ENCODE peak calls at places on chromosome 18, in four cellular contexts. T is SK-N-SH, Q is neural progenitor cell, N is body of pancreas. V is an unnamed sample.

GRCh38 chr18:9968081-9968848 is 54.4 kb downstream of the VAPA start:
- DNase-seq in N (no peak), Q (no peak), T (no peak), V (no peak)

GRCh38 chr18:79108520-79109215 is 39.5 kb downstream of the ATP9B start:
- DNase-seq in Q (no peak), N (no peak), T (no peak), V (no peak)

GRCh38 chr18:45806226-45806625 is 19.2 kb upstream of the SIGLEC15 start:
- DNase-seq in Q (no peak), T (no peak), N (no peak), V (no peak)

GRCh38 chr18:62939433-62939832 is 224.1 kb downstream of the PHLPP1 start:
- DNase-seq in Q (no peak), T (no peak), N (no peak), V (peak; percentile 13)

GRCh38 chr18:48927286-48928080 is 23.3 kb downstream of the SMAD7 start:
- DNase-seq in N (no peak), Q (no peak), T (no peak), V (no peak)

GRCh38 chr18:63109789-63110188 is 209.8 kb downstream of the BCL2 start:
- DNase-seq in N (no peak), T (no peak), Q (no peak), V (no peak)

GRCh38 chr18:77002496-77002895 is 130.1 kb downstream of the MBP start:
- DNase-seq in N (no peak), Q (no peak), T (no peak), V (no peak)

GRCh38 chr18:8519102-8519501 is 90.1 kb upstream of the RAB12 start:
- DNase-seq in Q (no peak), T (no peak), N (no peak), V (no peak)

GRCh38 chr18:37598966-37599896 is 33.6 kb upstream of the CELF4 start:
- DNase-seq in N (no peak), T (no peak), Q (no peak), V (no peak)

GRCh38 chr18:65768379-65768778 is 17.6 kb downstream of the CDH7 start:
- DNase-seq in Q (no peak), N (no peak), T (no peak), V (no peak)

GRCh38 chr18:68699043-68699442 is 15.9 kb downstream of the TMX3 start:
- DNase-seq in Q (no peak), T (no peak), N (no peak), V (no peak)

GRCh38 chr18:22683196-22683676 is 249.9 kb upstream of the RBBP8 start:
- DNase-seq in Q (no peak), T (no peak), N (peak; percentile 80), V (no peak)

GRCh38 chr18:2441544-2441943 is 129.8 kb downstream of the METTL4 start:
- DNase-seq in T (no peak), Q (no peak), N (no peak), V (no peak)

GRCh38 chr18:56891116-56891515 is 240.0 kb downstream of the WDR7 start:
- DNase-seq in N (no peak), T (no peak), Q (no peak), V (no peak)

GRCh38 chr18:13696961-13697360 is 29.4 kb downstream of the FAM210A start:
- DNase-seq in Q (no peak), T (no peak), N (no peak), V (no peak)

GRCh38 chr18:63445067-63445466 is 22.8 kb upstream of the VPS4B start:
- DNase-seq in Q (no peak), N (no peak), T (no peak), V (no peak)

GRCh38 chr18:63260075-63260754 is 59.4 kb downstream of the BCL2 start:
- DNase-seq in N (no peak), Q (no peak), T (no peak), V (no peak)

GRCh38 chr18:63272638-63273037 is 46.9 kb downstream of the BCL2 start:
- DNase-seq in T (peak; percentile 50), Q (no peak), N (no peak), V (no peak)

GRCh38 chr18:21064347-21064746 is 47.3 kb downstream of the ROCK1 start:
- DNase-seq in N (no peak), T (no peak), Q (no peak), V (no peak)

GRCh38 chr18:13813271-13813849 is 10.6 kb upstream of the MC5R start:
- DNase-seq in Q (peak; percentile 78), N (peak; percentile 71), T (peak; percentile 77), V (peak; percentile 64)

GRCh38 chr18:44748582-44748981 is 67.9 kb downstream of the SETBP1 start:
- DNase-seq in T (no peak), N (no peak), Q (no peak), V (no peak)

GRCh38 chr18:48109961-48110493 is 179.6 kb upstream of the SMAD2 start:
- DNase-seq in N (no peak), T (no peak), Q (no peak), V (no peak)

GRCh38 chr18:38545071-38545470 is 979.5 kb upstream of the CELF4 start:
- DNase-seq in N (no peak), Q (peak; percentile 37), T (no peak), V (no peak)

GRCh38 chr18:11308499-11308898 is 159.1 kb upstream of the PIEZO2 start:
- DNase-seq in Q (no peak), N (no peak), T (no peak), V (no peak)

GRCh38 chr18:64119916-64120315 is 29.0 kb downstream of the LINC00305 start:
- DNase-seq in Q (no peak), T (no peak), N (no peak), V (peak; percentile 3)

GRCh38 chr18:28541941-28542340 is 365.0 kb upstream of the CDH2 start:
- DNase-seq in Q (no peak), T (peak; percentile 8), N (no peak), V (no peak)

GRCh38 chr18:58213931-58214431 is 170.0 kb downstream of the NEDD4L start:
- DNase-seq in Q (no peak), N (no peak), T (no peak), V (no peak)

GRCh38 chr18:63297678-63298392 is 21.7 kb downstream of the BCL2 start:
- DNase-seq in N (no peak), T (no peak), Q (no peak), V (no peak)

GRCh38 chr18:9362869-9363268 is 28.3 kb downstream of the TWSG1 start:
- DNase-seq in T (no peak), N (no peak), Q (no peak), V (no peak)

GRCh38 chr18:45896991-45897390 is 70.1 kb downstream of the EPG5 start:
- DNase-seq in N (no peak), Q (no peak), T (no peak), V (no peak)

GRCh38 chr18:57149031-57149430 is 2.1 kb downstream of the BOD1L2 start:
- DNase-seq in T (no peak), Q (peak; percentile 51), N (no peak), V (no peak)

GRCh38 chr18:48926420-48926857 is 24.3 kb downstream of the SMAD7 start:
- DNase-seq in T (no peak), Q (no peak), N (no peak), V (no peak)

GRCh38 chr18:23951206-23951605 is 63.3 kb upstream of the TTC39C start:
- DNase-seq in T (no peak), N (no peak), Q (no peak), V (no peak)

DNA sequence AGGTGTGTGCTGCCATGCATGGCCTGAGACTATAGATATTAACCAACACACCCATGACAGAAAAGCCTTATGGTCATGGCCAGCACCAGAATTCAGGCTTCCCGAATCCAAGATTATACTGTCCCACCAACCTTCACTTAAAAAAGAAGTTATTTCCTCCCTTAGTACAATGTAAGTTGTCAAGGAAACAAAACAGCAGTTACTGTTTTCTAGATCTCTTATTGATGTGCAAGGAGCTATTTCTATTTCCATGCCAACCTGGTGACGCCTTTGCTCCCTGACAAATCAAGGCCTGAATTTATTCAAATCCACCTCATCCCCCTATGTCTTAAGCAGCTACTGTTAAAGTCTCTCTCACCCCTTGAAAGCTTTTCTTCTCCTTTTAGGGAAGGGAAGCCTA is 249.3 kb downstream of the ZNF521 start:
- DNase-seq in N (no peak), T (no peak), Q (no peak), V (no peak)
- H3K27ac ChIP-seq in N (no peak overlapping the region), T (no peak overlapping the region), Q (no peak overlapping the region), V (no peak overlapping the region)

GRCh38 chr18:42275138-42275535 is 320.1 kb downstream of the PIK3C3 start:
- DNase-seq in Q (peak; percentile 56), T (no peak), N (no peak), V (no peak)

GRCh38 chr18:42271656-42272355 is 316.8 kb downstream of the PIK3C3 start:
- DNase-seq in T (no peak), N (no peak), Q (no peak), V (no peak)

GRCh38 chr18:42268793-42269192 is 313.8 kb downstream of the PIK3C3 start:
- DNase-seq in N (no peak), Q (no peak), T (no peak), V (no peak)

GRCh38 chr18:42275949-42276730 is 321.1 kb downstream of the PIK3C3 start:
- DNase-seq in Q (no peak), T (no peak), N (no peak), V (no peak)

GRCh38 chr18:42274488-42275137 is 319.6 kb downstream of the PIK3C3 start:
- DNase-seq in T (peak; percentile 54), Q (peak; percentile 23), N (no peak), V (peak; percentile 1)
- TF ChIP-seq CTCF in T (peak; percentile 57), Q (peak; percentile 44), N (no peak), V (peak; percentile 23)

GRCh38 chr18:476368-476767 is 24.1 kb downstream of the COLEC12 start:
- DNase-seq in Q (no peak), T (no peak), N (no peak), V (no peak)

GRCh38 chr18:471701-472100 is 28.8 kb downstream of the COLEC12 start:
- DNase-seq in N (no peak), T (no peak), Q (no peak), V (no peak)

GRCh38 chr18:473687-474265 is 26.7 kb downstream of the COLEC12 start:
- DNase-seq in T (no peak), Q (no peak), N (no peak), V (no peak)

GRCh38 chr18:475202-475624 is 25.3 kb downstream of the COLEC12 start:
- DNase-seq in Q (no peak), T (no peak), N (no peak), V (no peak)

DNA sequence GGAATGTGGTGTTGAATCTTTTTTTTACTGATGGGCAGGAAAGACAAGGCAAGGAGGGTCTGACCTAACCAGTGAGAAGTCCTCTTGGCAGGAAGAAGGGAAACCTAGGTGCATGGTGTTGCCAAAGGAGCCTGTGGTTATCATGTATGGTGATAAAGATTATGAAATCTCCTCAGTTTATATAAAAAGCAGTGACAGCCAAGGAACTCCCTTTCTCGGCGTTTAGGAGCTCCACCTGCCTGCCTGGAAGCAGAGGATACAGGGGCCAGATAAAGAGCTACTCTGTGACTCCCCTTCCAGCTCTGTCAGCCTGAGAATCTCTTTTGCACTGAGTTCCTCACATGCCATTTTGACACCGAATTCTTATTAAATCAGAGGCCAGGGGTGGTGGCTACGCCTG is 26.1 kb downstream of the COLEC12 start:
- DNase-seq in N (no peak), Q (no peak), T (no peak), V (no peak)
- H3K27ac ChIP-seq in N (no peak overlapping the region), Q (no peak overlapping the region), T (no peak overlapping the region), V (no peak overlapping the region)

GRCh38 chr18:12569791-12570190 is 88.1 kb downstream of the SPIRE1 start:
- DNase-seq in T (no peak), N (no peak), Q (no peak), V (no peak)
- TF ChIP-seq CTCF in T (no peak), N (no peak), Q (no peak), V (no peak)

GRCh38 chr18:6414118-6414722 is 491 bp downstream of the L3MBTL4 start:
- DNase-seq in T (peak; percentile 85), N (peak; percentile 75), Q (peak; percentile 67), V (no peak)
- H3K27ac ChIP-seq in T (no peak overlapping the region), N (peak overlapping the region; percentile 96), Q (no peak overlapping the region), V (no peak overlapping the region)

GRCh38 chr18:34901299-34901698 is 139.9 kb upstream of the MAPRE2 start:
- DNase-seq in N (no peak), T (no peak), Q (no peak), V (no peak)
- TF ChIP-seq CTCF in N (no peak), T (no peak), Q (no peak), V (no peak)